ENCODE peak calls at places on chromosomes 11 and 22, in ten cellular contexts. One of them, this sample, is unnamed.
A peak's percentile ranks its signal among the peaks of the same experiment; 100 is the strongest.

GRCh38 chr11:100594320-100594719 is 92.8 kb upstream of the ARHGAP42 start:
- DNase-seq in stimulated activated CD4-positive, alpha-beta T cell treated with anti-CD3 and anti-CD28 coated beads, TNF-alpha, amount 100 ng/mL, for 48 hours: no peak
- DNase-seq in HEK293T: no peak
- DNase-seq in CD8-positive, alpha-beta T cell: no peak
- DNase-seq in IMR-90: no peak
- DNase-seq in Right ventricle myocardium inferior: no peak
- DNase-seq in iris pigment epithelial cell: no peak
- DNase-seq in progenitor cell of endocrine pancreas: no peak
- DNase-seq in glutamatergic neuron: no peak
- DNase-seq in adipocyte: no peak
- DNase-seq in this sample: no peak

GRCh38 chr22:26713823-26714449 is 56.5 kb downstream of the MIAT start:
- DNase-seq in iris pigment epithelial cell: peak; percentile 90
- DNase-seq in adipocyte: peak; percentile 50
- DNase-seq in Right ventricle myocardium inferior: no peak
- DNase-seq in glutamatergic neuron: no peak
- DNase-seq in CD8-positive, alpha-beta T cell: no peak
- DNase-seq in HEK293T: no peak
- DNase-seq in progenitor cell of endocrine pancreas: no peak
- DNase-seq in IMR-90: no peak
- DNase-seq in stimulated activated CD4-positive, alpha-beta T cell treated with anti-CD3 and anti-CD28 coated beads, TNF-alpha, amount 100 ng/mL, for 48 hours: no peak
- DNase-seq in this sample: no peak

GRCh38 chr11:84289381-84289906 is 1003.3 kb upstream of the CCDC90B start:
- DNase-seq in glutamatergic neuron: no peak
- DNase-seq in CD8-positive, alpha-beta T cell: no peak
- DNase-seq in stimulated activated CD4-positive, alpha-beta T cell treated with anti-CD3 and anti-CD28 coated beads, TNF-alpha, amount 100 ng/mL, for 48 hours: no peak
- DNase-seq in iris pigment epithelial cell: peak; percentile 87
- DNase-seq in HEK293T: no peak
- DNase-seq in Right ventricle myocardium inferior: no peak
- DNase-seq in progenitor cell of endocrine pancreas: no peak
- DNase-seq in adipocyte: peak; percentile 13
- DNase-seq in IMR-90: peak; percentile 78
- DNase-seq in this sample: no peak

GRCh38 chr11:64372802-64373597 is 14.0 kb downstream of the RPS6KA4 start:
- DNase-seq in adipocyte: no peak
- DNase-seq in HEK293T: peak; percentile 95
- DNase-seq in IMR-90: no peak
- DNase-seq in progenitor cell of endocrine pancreas: no peak
- DNase-seq in CD8-positive, alpha-beta T cell: no peak
- DNase-seq in iris pigment epithelial cell: peak; percentile 83
- DNase-seq in stimulated activated CD4-positive, alpha-beta T cell treated with anti-CD3 and anti-CD28 coated beads, TNF-alpha, amount 100 ng/mL, for 48 hours: no peak
- DNase-seq in Right ventricle myocardium inferior: no peak
- DNase-seq in glutamatergic neuron: no peak
- DNase-seq in this sample: no peak

GRCh38 chr11:65434057-65434666 is 11.6 kb downstream of the NEAT1 start:
- DNase-seq in stimulated activated CD4-positive, alpha-beta T cell treated with anti-CD3 and anti-CD28 coated beads, TNF-alpha, amount 100 ng/mL, for 48 hours: no peak
- DNase-seq in progenitor cell of endocrine pancreas: no peak
- DNase-seq in adipocyte: peak; percentile 35
- DNase-seq in CD8-positive, alpha-beta T cell: no peak
- DNase-seq in Right ventricle myocardium inferior: no peak
- DNase-seq in iris pigment epithelial cell: peak; percentile 45
- DNase-seq in HEK293T: no peak
- DNase-seq in glutamatergic neuron: no peak
- DNase-seq in IMR-90: peak; percentile 34
- DNase-seq in this sample: no peak

GRCh38 chr11:61022311-61023085 is 51.0 kb downstream of the CD6 start:
- DNase-seq in Right ventricle myocardium inferior: no peak
- DNase-seq in HEK293T: no peak
- DNase-seq in progenitor cell of endocrine pancreas: no peak
- DNase-seq in stimulated activated CD4-positive, alpha-beta T cell treated with anti-CD3 and anti-CD28 coated beads, TNF-alpha, amount 100 ng/mL, for 48 hours: no peak
- DNase-seq in adipocyte: no peak
- DNase-seq in IMR-90: no peak
- DNase-seq in glutamatergic neuron: no peak
- DNase-seq in CD8-positive, alpha-beta T cell: no peak
- DNase-seq in iris pigment epithelial cell: no peak
- DNase-seq in this sample: no peak

GRCh38 chr11:94525933-94526332 is 13.7 kb downstream of the C11orf97 start:
- DNase-seq in Right ventricle myocardium inferior: peak; percentile 88
- DNase-seq in glutamatergic neuron: no peak
- DNase-seq in iris pigment epithelial cell: peak; percentile 73
- DNase-seq in adipocyte: peak; percentile 79
- DNase-seq in HEK293T: no peak
- DNase-seq in IMR-90: peak; percentile 74
- DNase-seq in stimulated activated CD4-positive, alpha-beta T cell treated with anti-CD3 and anti-CD28 coated beads, TNF-alpha, amount 100 ng/mL, for 48 hours: no peak
- DNase-seq in CD8-positive, alpha-beta T cell: no peak
- DNase-seq in progenitor cell of endocrine pancreas: no peak
- DNase-seq in this sample: no peak

GRCh38 chr22:28560005-28560742 is 119.5 kb downstream of the TTC28 start:
- DNase-seq in stimulated activated CD4-positive, alpha-beta T cell treated with anti-CD3 and anti-CD28 coated beads, TNF-alpha, amount 100 ng/mL, for 48 hours: no peak
- DNase-seq in adipocyte: peak; percentile 60
- DNase-seq in iris pigment epithelial cell: peak; percentile 84
- DNase-seq in IMR-90: peak; percentile 82
- DNase-seq in CD8-positive, alpha-beta T cell: no peak
- DNase-seq in progenitor cell of endocrine pancreas: no peak
- DNase-seq in glutamatergic neuron: no peak
- DNase-seq in Right ventricle myocardium inferior: no peak
- DNase-seq in HEK293T: no peak
- DNase-seq in this sample: no peak

GRCh38 chr11:128294001-128294684 is 293.2 kb downstream of the ETS1 start:
- DNase-seq in IMR-90: no peak
- DNase-seq in adipocyte: no peak
- DNase-seq in iris pigment epithelial cell: no peak
- DNase-seq in progenitor cell of endocrine pancreas: no peak
- DNase-seq in stimulated activated CD4-positive, alpha-beta T cell treated with anti-CD3 and anti-CD28 coated beads, TNF-alpha, amount 100 ng/mL, for 48 hours: no peak
- DNase-seq in HEK293T: no peak
- DNase-seq in glutamatergic neuron: peak; percentile 71
- DNase-seq in CD8-positive, alpha-beta T cell: no peak
- DNase-seq in Right ventricle myocardium inferior: no peak
- DNase-seq in this sample: no peak

GRCh38 chr11:126115253-126115540 is 52.5 kb upstream of the CDON start:
- DNase-seq in glutamatergic neuron: no peak
- DNase-seq in CD8-positive, alpha-beta T cell: no peak
- DNase-seq in adipocyte: peak; percentile 58
- DNase-seq in iris pigment epithelial cell: no peak
- DNase-seq in Right ventricle myocardium inferior: peak; percentile 87
- DNase-seq in HEK293T: no peak
- DNase-seq in stimulated activated CD4-positive, alpha-beta T cell treated with anti-CD3 and anti-CD28 coated beads, TNF-alpha, amount 100 ng/mL, for 48 hours: no peak
- DNase-seq in IMR-90: no peak
- DNase-seq in progenitor cell of endocrine pancreas: no peak
- DNase-seq in this sample: peak; percentile 91

GRCh38 chr11:128195057-128195751 is 392.2 kb downstream of the ETS1 start:
- DNase-seq in stimulated activated CD4-positive, alpha-beta T cell treated with anti-CD3 and anti-CD28 coated beads, TNF-alpha, amount 100 ng/mL, for 48 hours: no peak
- DNase-seq in glutamatergic neuron: no peak
- DNase-seq in adipocyte: no peak
- DNase-seq in progenitor cell of endocrine pancreas: no peak
- DNase-seq in CD8-positive, alpha-beta T cell: peak; percentile 61
- DNase-seq in iris pigment epithelial cell: peak; percentile 35
- DNase-seq in IMR-90: no peak
- DNase-seq in Right ventricle myocardium inferior: no peak
- DNase-seq in HEK293T: no peak
- DNase-seq in this sample: no peak

GRCh38 chr11:111344032-111344431 is 35.0 kb downstream of the POU2AF1 start:
- DNase-seq in progenitor cell of endocrine pancreas: no peak
- DNase-seq in Right ventricle myocardium inferior: no peak
- DNase-seq in IMR-90: peak; percentile 79
- DNase-seq in CD8-positive, alpha-beta T cell: no peak
- DNase-seq in adipocyte: peak; percentile 67
- DNase-seq in HEK293T: no peak
- DNase-seq in iris pigment epithelial cell: peak; percentile 57
- DNase-seq in glutamatergic neuron: no peak
- DNase-seq in stimulated activated CD4-positive, alpha-beta T cell treated with anti-CD3 and anti-CD28 coated beads, TNF-alpha, amount 100 ng/mL, for 48 hours: no peak
- DNase-seq in this sample: no peak